ENCODE peak calls at places on chromosomes 1 and 21, in six cellular contexts. One of them, this sample, is unnamed.

GRCh38 chr1:42690477-42691156 is 8.4 kb downstream of the YBX1 start:
- DNase-seq in lower leg skin: no peak
- DNase-seq in sigmoid colon: no peak
- DNase-seq in uterus: no peak
- DNase-seq in HCT116: no peak
- DNase-seq in NB4: no peak
- DNase-seq in this sample: no peak

GRCh38 chr1:215543191-215543606 is 23.9 kb upstream of the KCTD3 start:
- DNase-seq in lower leg skin: no peak
- DNase-seq in sigmoid colon: no peak
- DNase-seq in uterus: no peak
- DNase-seq in NB4: peak; percentile 81
- DNase-seq in HCT116: no peak
- DNase-seq in this sample: no peak

GRCh38 chr1:14987829-14988603 is 165.5 kb upstream of the TMEM51 start:
- DNase-seq in NB4: no peak
- DNase-seq in sigmoid colon: peak; percentile 75
- DNase-seq in HCT116: no peak
- DNase-seq in lower leg skin: no peak
- DNase-seq in uterus: peak; percentile 27
- DNase-seq in this sample: no peak

GRCh38 chr1:90835661-90836344 is 118.7 kb upstream of the BARHL2 start:
- DNase-seq in NB4: no peak
- DNase-seq in sigmoid colon: peak; percentile 65
- DNase-seq in HCT116: no peak
- DNase-seq in lower leg skin: no peak
- DNase-seq in uterus: no peak
- DNase-seq in this sample: no peak

GRCh38 chr1:33683913-33684312 is 180.0 kb upstream of the HMGB4 start:
- DNase-seq in lower leg skin: no peak
- DNase-seq in uterus: no peak
- DNase-seq in sigmoid colon: no peak
- DNase-seq in NB4: no peak
- DNase-seq in HCT116: no peak
- DNase-seq in this sample: peak; percentile 57

GRCh38 chr1:66679140-66679539 is 73.1 kb upstream of the DYNLT5 start:
- DNase-seq in HCT116: no peak
- DNase-seq in sigmoid colon: no peak
- DNase-seq in uterus: no peak
- DNase-seq in NB4: no peak
- DNase-seq in lower leg skin: no peak
- DNase-seq in this sample: no peak

GRCh38 chr21:33367309-33367973 is 35.8 kb upstream of the IFNGR2 start:
- DNase-seq in uterus: no peak
- DNase-seq in sigmoid colon: no peak
- DNase-seq in NB4: no peak
- DNase-seq in lower leg skin: no peak
- DNase-seq in HCT116: no peak
- DNase-seq in this sample: no peak

GRCh38 chr1:171910786-171911185 is 69.5 kb downstream of the DNM3 start:
- DNase-seq in sigmoid colon: no peak
- DNase-seq in HCT116: no peak
- DNase-seq in NB4: no peak
- DNase-seq in lower leg skin: no peak
- DNase-seq in uterus: no peak
- DNase-seq in this sample: no peak

GRCh38 chr1:115652236-115652788 is 10.5 kb downstream of the VANGL1 start:
- DNase-seq in NB4: no peak
- DNase-seq in lower leg skin: no peak
- DNase-seq in uterus: no peak
- DNase-seq in sigmoid colon: no peak
- DNase-seq in HCT116: no peak
- DNase-seq in this sample: no peak

GRCh38 chr1:18999287-18999852 is 42.9 kb upstream of the IFFO2 start:
- DNase-seq in HCT116: no peak
- DNase-seq in sigmoid colon: no peak
- DNase-seq in lower leg skin: no peak
- DNase-seq in NB4: no peak
- DNase-seq in uterus: no peak
- DNase-seq in this sample: no peak

GRCh38 chr1:47554082-47554481 is 116.2 kb downstream of the FOXD2 start:
- DNase-seq in sigmoid colon: no peak
- DNase-seq in NB4: no peak
- DNase-seq in lower leg skin: no peak
- DNase-seq in HCT116: no peak
- DNase-seq in uterus: no peak
- DNase-seq in this sample: no peak

GRCh38 chr21:31730687-31731111 is 1.2 kb downstream of the SCAF4 start:
- DNase-seq in lower leg skin: no peak
- DNase-seq in NB4: peak; percentile 50
- DNase-seq in HCT116: no peak
- DNase-seq in sigmoid colon: no peak
- DNase-seq in uterus: no peak
- DNase-seq in this sample: no peak

GRCh38 chr1:109112056-109112651 is 1.8 kb upstream of the ELAPOR1 start:
- DNase-seq in NB4: peak; percentile 68
- DNase-seq in sigmoid colon: no peak
- DNase-seq in uterus: no peak
- DNase-seq in lower leg skin: no peak
- DNase-seq in HCT116: no peak
- DNase-seq in this sample: no peak

GRCh38 chr1:7355646-7356045 is 415.4 kb upstream of the VAMP3 start:
- DNase-seq in HCT116: no peak
- DNase-seq in NB4: no peak
- DNase-seq in uterus: no peak
- DNase-seq in lower leg skin: no peak
- DNase-seq in sigmoid colon: no peak
- DNase-seq in this sample: no peak

GRCh38 chr1:154434346-154435075 is 29.4 kb downstream of the IL6R start:
- DNase-seq in NB4: no peak
- DNase-seq in lower leg skin: peak; percentile 88
- DNase-seq in sigmoid colon: peak; percentile 98
- DNase-seq in uterus: peak; percentile 88
- DNase-seq in HCT116: no peak
- DNase-seq in this sample: peak; percentile 95

GRCh38 chr1:20477355-20478071 is 8.5 kb downstream of the CAMK2N1 start:
- DNase-seq in sigmoid colon: peak; percentile 75
- DNase-seq in HCT116: no peak
- DNase-seq in lower leg skin: no peak
- DNase-seq in NB4: no peak
- DNase-seq in uterus: peak; percentile 47
- DNase-seq in this sample: no peak

GRCh38 chr1:200530551-200531261 is 89.8 kb downstream of the KIF14 start:
- DNase-seq in uterus: no peak
- DNase-seq in HCT116: no peak
- DNase-seq in lower leg skin: no peak
- DNase-seq in sigmoid colon: no peak
- DNase-seq in NB4: no peak
- DNase-seq in this sample: no peak

GRCh38 chr1:18557621-18558465 is 72.8 kb upstream of the PAX7 start:
- DNase-seq in NB4: no peak
- DNase-seq in HCT116: no peak
- DNase-seq in lower leg skin: no peak
- DNase-seq in uterus: no peak
- DNase-seq in sigmoid colon: no peak
- DNase-seq in this sample: no peak

GRCh38 chr1:21496886-21497285 is 12.3 kb upstream of the ALPL start:
- DNase-seq in lower leg skin: no peak
- DNase-seq in sigmoid colon: no peak
- DNase-seq in NB4: no peak
- DNase-seq in HCT116: no peak
- DNase-seq in uterus: no peak
- DNase-seq in this sample: no peak

GRCh38 chr1:187091666-187092065 is 262.9 kb downstream of the PLA2G4A start:
- DNase-seq in lower leg skin: no peak
- DNase-seq in HCT116: no peak
- DNase-seq in sigmoid colon: no peak
- DNase-seq in NB4: no peak
- DNase-seq in uterus: no peak
- DNase-seq in this sample: no peak

GRCh38 chr1:115969509-115969908 is 6.8 kb upstream of the SLC22A15 start:
- DNase-seq in uterus: no peak
- DNase-seq in lower leg skin: no peak
- DNase-seq in sigmoid colon: no peak
- DNase-seq in HCT116: peak; percentile 63
- DNase-seq in NB4: peak; percentile 86
- DNase-seq in this sample: no peak

GRCh38 chr1:16075337-16076002 is 2.0 kb upstream of the FAM131C start:
- DNase-seq in sigmoid colon: peak; percentile 84
- DNase-seq in HCT116: no peak
- DNase-seq in uterus: peak; percentile 85
- DNase-seq in lower leg skin: no peak
- DNase-seq in NB4: no peak
- DNase-seq in this sample: no peak

GRCh38 chr1:151312439-151313225 is 14.6 kb downstream of the PI4KB start:
- DNase-seq in uterus: no peak
- DNase-seq in NB4: no peak
- DNase-seq in HCT116: no peak
- DNase-seq in lower leg skin: no peak
- DNase-seq in sigmoid colon: no peak
- DNase-seq in this sample: no peak

GRCh38 chr1:151309851-151310323 is 17.3 kb downstream of the PI4KB start:
- DNase-seq in sigmoid colon: peak; percentile 75
- DNase-seq in HCT116: no peak
- DNase-seq in NB4: no peak
- DNase-seq in uterus: peak; percentile 60
- DNase-seq in lower leg skin: no peak
- DNase-seq in this sample: no peak

GRCh38 chr1:151311589-151312331 is 15.5 kb downstream of the PI4KB start:
- DNase-seq in HCT116: peak; percentile 96
- DNase-seq in sigmoid colon: peak; percentile 94
- DNase-seq in uterus: peak; percentile 85
- DNase-seq in NB4: peak; percentile 95
- DNase-seq in lower leg skin: peak; percentile 92
- DNase-seq in this sample: peak; percentile 92

GRCh38 chr1:151313501-151313900 is 13.7 kb downstream of the PI4KB start:
- DNase-seq in HCT116: no peak
- DNase-seq in uterus: peak; percentile 58
- DNase-seq in sigmoid colon: peak; percentile 80
- DNase-seq in lower leg skin: no peak
- DNase-seq in NB4: no peak
- DNase-seq in this sample: no peak

GRCh38 chr1:151310986-151311385 is 16.2 kb downstream of the PI4KB start:
- DNase-seq in HCT116: no peak
- DNase-seq in sigmoid colon: no peak
- DNase-seq in uterus: no peak
- DNase-seq in lower leg skin: no peak
- DNase-seq in NB4: no peak
- DNase-seq in this sample: no peak
- TF ChIP-seq POLR2A in HCT116: no peak
- TF ChIP-seq POLR2A in sigmoid colon: no peak
- TF ChIP-seq POLR2A in uterus: no peak
- TF ChIP-seq POLR2A in lower leg skin: no peak
- TF ChIP-seq POLR2A in NB4: no peak
- TF ChIP-seq POLR2A in this sample: no peak

GRCh38 chr1:160209656-160210046 is 4.5 kb downstream of the PEA15 start:
- DNase-seq in uterus: no peak
- DNase-seq in NB4: no peak
- DNase-seq in lower leg skin: no peak
- DNase-seq in HCT116: no peak
- DNase-seq in sigmoid colon: no peak
- DNase-seq in this sample: no peak

GRCh38 chr1:160210563-160210962 is 5.4 kb downstream of the PEA15 start:
- DNase-seq in uterus: no peak
- DNase-seq in sigmoid colon: no peak
- DNase-seq in lower leg skin: no peak
- DNase-seq in NB4: no peak
- DNase-seq in HCT116: no peak
- DNase-seq in this sample: no peak

GRCh38 chr1:160208179-160209040 is 3.2 kb downstream of the PEA15 start:
- DNase-seq in sigmoid colon: no peak
- DNase-seq in uterus: no peak
- DNase-seq in NB4: no peak
- DNase-seq in lower leg skin: no peak
- DNase-seq in HCT116: no peak
- DNase-seq in this sample: no peak

GRCh38 chr1:160207751-160208150 is 2.6 kb downstream of the PEA15 start:
- DNase-seq in sigmoid colon: no peak
- DNase-seq in uterus: no peak
- DNase-seq in NB4: no peak
- DNase-seq in HCT116: no peak
- DNase-seq in lower leg skin: no peak
- DNase-seq in this sample: no peak

DNA sequence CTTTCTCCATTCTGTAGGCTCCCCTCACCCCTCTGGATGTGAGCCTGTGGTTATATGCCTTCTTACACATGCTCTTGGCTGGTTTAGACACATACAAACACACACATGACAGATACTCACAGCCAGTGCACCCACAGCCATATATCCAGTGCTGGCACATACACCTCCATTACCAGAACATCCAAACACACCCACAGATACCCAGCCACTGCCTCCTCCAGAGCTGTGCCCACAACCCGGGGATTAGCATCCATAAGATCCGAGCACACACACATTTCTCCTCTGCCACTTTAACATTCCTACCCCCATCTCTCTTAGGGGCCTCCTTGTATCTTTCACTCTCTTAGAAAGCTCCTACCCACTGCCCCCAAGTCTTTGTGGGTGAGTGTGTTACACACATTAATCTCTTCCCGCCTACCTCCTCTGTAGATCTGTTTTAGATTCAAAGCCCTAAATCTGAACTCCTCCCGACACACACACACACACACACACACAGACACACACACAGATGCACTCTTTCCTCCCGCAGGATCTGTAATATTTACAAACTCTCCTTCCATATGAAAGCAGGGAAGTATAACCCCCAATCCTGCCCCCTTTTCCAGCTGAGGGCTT is 4.0 kb downstream of the PEA15 start:
- DNase-seq in lower leg skin: no peak
- DNase-seq in sigmoid colon: no peak
- DNase-seq in NB4: no peak
- DNase-seq in HCT116: no peak
- DNase-seq in uterus: no peak
- DNase-seq in this sample: no peak
- TF ChIP-seq POLR2A in lower leg skin: no peak
- TF ChIP-seq POLR2A in sigmoid colon: no peak
- TF ChIP-seq POLR2A in NB4: no peak
- TF ChIP-seq POLR2A in HCT116: no peak
- TF ChIP-seq POLR2A in uterus: no peak
- TF ChIP-seq POLR2A in this sample: no peak

GRCh38 chr1:234962340-234962989 is 166.2 kb downstream of the TOMM20 start:
- DNase-seq in HCT116: no peak
- DNase-seq in NB4: peak; percentile 92
- DNase-seq in lower leg skin: peak; percentile 59
- DNase-seq in uterus: peak; percentile 73
- DNase-seq in sigmoid colon: peak; percentile 79
- DNase-seq in this sample: no peak
- TF ChIP-seq POLR2A in HCT116: no peak
- TF ChIP-seq POLR2A in NB4: peak; percentile 19
- TF ChIP-seq POLR2A in lower leg skin: no peak
- TF ChIP-seq POLR2A in uterus: no peak
- TF ChIP-seq POLR2A in sigmoid colon: no peak
- TF ChIP-seq POLR2A in this sample: no peak

GRCh38 chr21:42539342-42539741 is 25.7 kb downstream of the SLC37A1 start:
- DNase-seq in sigmoid colon: peak; percentile 50
- DNase-seq in HCT116: no peak
- DNase-seq in NB4: no peak
- DNase-seq in lower leg skin: no peak
- DNase-seq in uterus: no peak
- DNase-seq in this sample: no peak
- TF ChIP-seq POLR2A in sigmoid colon: no peak
- TF ChIP-seq POLR2A in HCT116: no peak
- TF ChIP-seq POLR2A in NB4: no peak
- TF ChIP-seq POLR2A in lower leg skin: no peak
- TF ChIP-seq POLR2A in uterus: no peak
- TF ChIP-seq POLR2A in this sample: no peak

This sample was measured in esophagus muscularis mucosa.